ENCODE peak calls at places on chromosome 18, in six cellular contexts. P is tibial nerve, Y is astrocyte, J is cardiac muscle cell, X is A549, E is uterus. H is an unnamed sample.
A peak's percentile ranks its signal among the peaks of the same experiment; 100 is the strongest.

GRCh38 chr18:13893418-13893760 is 21.9 kb downstream of the MC2R start:
- DNase-seq in P (no peak), J (no peak), E (no peak), Y (no peak), X (no peak), H (no peak)

GRCh38 chr18:31596081-31596872 is 4.6 kb downstream of the TTR start:
- DNase-seq in X (peak; percentile 5), Y (peak; percentile 46), E (no peak), J (no peak), P (no peak), H (no peak)

GRCh38 chr18:2331496-2331895 is 239.8 kb downstream of the METTL4 start:
- DNase-seq in Y (no peak), X (no peak), J (no peak), P (no peak), E (no peak), H (no peak)

GRCh38 chr18:21330122-21330701 is 88.2 kb downstream of the GREB1L start:
- DNase-seq in E (no peak), X (peak; percentile 62), J (peak; percentile 58), Y (peak; percentile 85), P (no peak), H (no peak)

GRCh38 chr18:68083131-68083530 is 566.6 kb upstream of the DSEL start:
- DNase-seq in J (peak; percentile 64), X (no peak), Y (peak; percentile 99), E (no peak), P (no peak), H (no peak)

GRCh38 chr18:2146092-2146491 is 425.2 kb downstream of the METTL4 start:
- DNase-seq in P (no peak), Y (no peak), J (no peak), E (no peak), X (no peak), H (no peak)

GRCh38 chr18:58863539-58864145 is 1.0 kb upstream of the ZNF532 start:
- DNase-seq in Y (no peak), X (peak; percentile 44), P (no peak), E (peak; percentile 50), J (peak; percentile 61), H (peak; percentile 37)

GRCh38 chr18:57859314-57859713 is 56.2 kb upstream of the ATP8B1 start:
- DNase-seq in P (no peak), E (no peak), Y (no peak), X (peak; percentile 39), J (peak; percentile 53), H (no peak)

GRCh38 chr18:38007931-38008330 is 442.3 kb upstream of the CELF4 start:
- DNase-seq in P (no peak), Y (no peak), J (no peak), E (no peak), X (no peak), H (no peak)

GRCh38 chr18:48339692-48340091 is 69.5 kb downstream of the ZBTB7C start:
- DNase-seq in E (no peak), X (no peak), Y (no peak), P (no peak), J (no peak), H (no peak)

GRCh38 chr18:12421732-12422131 is 14.0 kb downstream of the PRELID3A start:
- DNase-seq in J (no peak), P (no peak), E (no peak), Y (no peak), X (no peak), H (no peak)
- TF ChIP-seq CTCF in J (no peak), P (no peak), E (no peak), Y (no peak), X (no peak), H (no peak)

GRCh38 chr18:55497825-55498403 is 90.1 kb downstream of the TCF4 start:
- DNase-seq in P (no peak), X (no peak), Y (no peak), J (no peak), E (no peak), H (no peak)

GRCh38 chr18:55499526-55499925 is 88.5 kb downstream of the TCF4 start:
- DNase-seq in Y (no peak), E (no peak), P (no peak), X (no peak), J (no peak), H (no peak)

GRCh38 chr18:55502346-55502710 is 85.7 kb downstream of the TCF4 start:
- DNase-seq in X (no peak), E (no peak), J (no peak), P (no peak), Y (peak; percentile 58), H (no peak)

GRCh38 chr18:55501594-55502345 is 86.2 kb downstream of the TCF4 start:
- DNase-seq in E (no peak), X (no peak), J (no peak), Y (peak; percentile 82), P (no peak), H (no peak)

GRCh38 chr18:55500316-55501086 is 87.5 kb downstream of the TCF4 start:
- DNase-seq in J (peak; percentile 74), X (no peak), P (no peak), E (no peak), Y (peak; percentile 97), H (no peak)
- H3K4me1 ChIP-seq in J (peaks cover 18% of the 10 kb centered on the region), X (peaks cover 4% of the 10 kb centered on the region), P (no peaks in the 10 kb centered on the region), E (peaks cover 17% of the 10 kb centered on the region), Y (peaks cover 48% of the 10 kb centered on the region), H (peaks cover 3% of the 10 kb centered on the region)

GRCh38 chr18:33201509-33201926 is 239.0 kb downstream of the CCDC178 start:
- DNase-seq in P (no peak), X (peak; percentile 6), Y (peak; percentile 32), E (no peak), J (peak; percentile 30), H (no peak)
- TF ChIP-seq CTCF in P (peak; percentile 26), X (peak; percentile 14), Y (peak; percentile 55), E (peak; percentile 10), J (peak; percentile 61), H (no peak)

DNA sequence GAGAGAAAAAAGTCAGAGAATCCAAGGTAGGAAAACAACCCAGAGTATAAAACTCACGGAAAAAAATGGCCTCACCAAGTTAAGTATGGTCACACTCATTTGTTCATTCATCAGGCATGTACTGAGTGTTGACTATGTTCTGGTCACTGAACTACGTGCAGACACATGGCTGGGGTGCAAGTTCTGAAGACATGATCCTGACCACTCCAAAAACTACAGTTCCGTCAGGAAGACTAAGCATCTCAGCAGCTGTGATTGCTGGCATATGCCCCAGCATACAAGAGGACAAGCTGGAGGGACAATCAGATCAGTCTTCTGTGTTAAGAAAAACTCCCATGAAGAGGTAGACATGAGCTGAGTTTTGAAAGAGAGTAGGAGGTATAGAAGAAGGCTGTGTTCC is 72.8 kb downstream of the TCF4 start:
- DNase-seq in E (no peak), X (no peak), Y (no peak), P (no peak), J (no peak), H (no peak)
- H3K4me1 ChIP-seq in E (no peaks in the 10 kb centered on the region), X (no peaks in the 10 kb centered on the region), Y (peaks cover 25% of the 10 kb centered on the region), P (no peaks in the 10 kb centered on the region), J (peaks cover 29% of the 10 kb centered on the region), H (no peaks in the 10 kb centered on the region)

DNA sequence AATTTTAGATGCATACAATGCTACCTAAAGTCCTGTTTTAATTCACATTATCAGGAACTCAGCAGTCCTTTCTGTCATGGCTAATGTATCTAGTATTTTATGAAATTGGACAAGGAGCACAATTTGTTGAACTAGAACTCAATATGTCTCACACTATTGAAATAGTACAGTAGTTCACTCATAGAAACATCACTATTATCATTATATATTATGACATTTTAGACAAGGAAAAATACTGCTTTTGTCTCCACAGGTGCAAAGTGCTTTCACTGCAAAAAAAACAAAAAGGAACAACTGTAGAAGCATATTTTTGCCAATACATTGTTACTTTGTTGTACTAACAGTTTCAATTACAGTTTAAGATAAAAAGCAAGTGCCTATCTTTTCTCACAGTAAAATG is 419.2 kb upstream of the CDH19 start:
- DNase-seq in X (no peak), Y (no peak), P (no peak), E (no peak), J (no peak), H (no peak)
- TF ChIP-seq CTCF in X (no peak), Y (no peak), P (no peak), E (no peak), J (no peak), H (no peak)

DNA sequence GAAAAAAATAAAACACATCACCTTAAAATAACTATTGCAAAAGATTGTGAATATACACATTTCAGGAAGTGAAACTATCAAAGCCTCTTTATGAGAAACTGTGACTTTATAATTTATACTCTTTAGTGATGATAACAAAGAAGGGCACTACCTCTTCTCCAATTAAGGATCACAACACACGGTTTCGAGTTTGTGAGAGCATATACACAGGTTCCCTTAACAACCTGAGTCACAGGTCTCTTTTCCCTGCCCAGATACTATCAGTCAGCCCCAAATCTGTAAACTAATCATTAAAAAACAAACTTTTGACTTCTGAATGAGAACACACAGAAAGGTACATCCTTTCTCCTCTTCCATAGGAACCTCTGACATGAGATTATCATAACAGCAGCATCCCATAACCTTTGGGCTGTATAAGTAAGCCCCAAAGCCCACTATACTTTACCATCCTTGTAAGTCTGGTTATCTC is 44.9 kb downstream of the PTPN2 start:
- DNase-seq in X (peak; percentile 12), J (no peak), P (no peak), E (no peak), Y (no peak), H (no peak)
- H3K4me1 ChIP-seq in X (peaks cover 34% of the 10 kb centered on the region), J (peaks cover 10% of the 10 kb centered on the region), P (no peaks in the 10 kb centered on the region), E (no peaks in the 10 kb centered on the region), Y (peaks cover 6% of the 10 kb centered on the region), H (peaks cover 10% of the 10 kb centered on the region)

H was measured in lung.